ENCODE peak calls at places on chromosomes 5 and 9, in ten cellular contexts. G is stomach, Y is upper lobe of left lung, O is tibial nerve, K is K562, N is suprapubic skin, P is sigmoid colon, V is A549, X is SK-N-SH, E is H1. U is an unnamed sample.

GRCh38 chr5:91283899-91284298 is 99.2 kb downstream of the ARRDC3 start:
- DNase-seq in V (no peak), E (no peak), X (no peak), K (no peak), O (peak; percentile 50), G (no peak), N (no peak), Y (no peak), P (no peak), U (no peak)

GRCh38 chr9:131394464-131395026 is 659 bp downstream of the PRRC2B start:
- DNase-seq in E (no peak), P (peak; percentile 77), X (peak; percentile 79), V (no peak), O (peak; percentile 35), N (peak; percentile 72), K (peak; percentile 76), G (peak; percentile 48), Y (peak; percentile 44), U (peak; percentile 57)

GRCh38 chr5:171445910-171446516 is 26.6 kb downstream of the FGF18 start:
- DNase-seq in K (no peak), P (peak; percentile 82), G (no peak), X (no peak), N (no peak), Y (no peak), E (no peak), V (no peak), O (peak; percentile 65), U (no peak)

GRCh38 chr5:74459984-74460383 is 180.5 kb downstream of the ENC1 start:
- DNase-seq in V (no peak), K (no peak), Y (no peak), G (no peak), E (no peak), P (no peak), X (no peak), O (no peak), N (no peak), U (no peak)

GRCh38 chr5:98108497-98108896 is 665.0 kb upstream of the RGMB start:
- DNase-seq in E (no peak), G (no peak), V (no peak), P (no peak), O (no peak), N (no peak), K (no peak), X (no peak), Y (no peak), U (no peak)

GRCh38 chr9:72592501-72593403 is 71.3 kb downstream of the TMC1 start:
- DNase-seq in K (peak; percentile 47), N (no peak), Y (peak; percentile 46), V (peak; percentile 38), O (peak; percentile 62), P (no peak), E (no peak), G (no peak), X (peak; percentile 50), U (no peak)

GRCh38 chr9:89637787-89638186 is 33.0 kb downstream of the GADD45G start:
- DNase-seq in G (no peak), K (no peak), N (no peak), O (no peak), V (no peak), E (no peak), X (no peak), P (no peak), Y (no peak), U (no peak)

GRCh38 chr5:155024015-155024414 is 10.5 kb downstream of the KIF4B start:
- DNase-seq in G (no peak), K (no peak), P (no peak), V (no peak), E (no peak), N (no peak), Y (no peak), O (no peak), X (no peak), U (no peak)

GRCh38 chr9:128787583-128788156 is 617 bp downstream of the TBC1D13 start:
- DNase-seq in P (no peak), Y (no peak), N (no peak), E (no peak), K (peak; percentile 30), G (no peak), X (no peak), O (peak; percentile 8), V (peak; percentile 33), U (peak; percentile 23)

GRCh38 chr5:5014836-5015235 is 125.3 kb upstream of the ADAMTS16 start:
- DNase-seq in E (no peak), P (no peak), N (no peak), Y (no peak), K (no peak), X (no peak), O (no peak), V (no peak), G (no peak), U (no peak)

GRCh38 chr5:96714951-96715451 is 52.8 kb downstream of the CAST start:
- DNase-seq in G (peak; percentile 63), O (peak; percentile 63), P (peak; percentile 73), X (no peak), V (peak; percentile 38), N (no peak), K (no peak), E (no peak), Y (peak; percentile 84), U (peak; percentile 75)
- TF ChIP-seq EP300 in G (no peak), O (peak; percentile 83), P (no peak), X (no peak), V (no peak), N (no peak), K (peak; percentile 63), E (no peak), Y (peak; percentile 87), U (peak; percentile 74)

GRCh38 chr9:112443200-112443599 is 43.4 kb upstream of the KIAA1958 start:
- DNase-seq in K (no peak), O (no peak), N (no peak), E (no peak), X (no peak), G (no peak), V (no peak), P (no peak), Y (no peak), U (no peak)
- TF ChIP-seq EP300 in K (no peak), O (no peak), N (no peak), E (no peak), X (no peak), G (no peak), V (no peak), P (no peak), Y (no peak), U (no peak)

GRCh38 chr9:126705767-126706697 is 92.3 kb downstream of the LMX1B start:
- DNase-seq in V (peak; percentile 79), P (peak; percentile 72), Y (peak; percentile 60), G (peak; percentile 79), K (peak; percentile 75), E (peak; percentile 54), O (peak; percentile 76), N (no peak), X (peak; percentile 36), U (peak; percentile 74)
- TF ChIP-seq EP300 in V (no peak), P (no peak), Y (no peak), G (no peak), K (no peak), E (no peak), O (no peak), N (no peak), X (no peak), U (no peak)

DNA sequence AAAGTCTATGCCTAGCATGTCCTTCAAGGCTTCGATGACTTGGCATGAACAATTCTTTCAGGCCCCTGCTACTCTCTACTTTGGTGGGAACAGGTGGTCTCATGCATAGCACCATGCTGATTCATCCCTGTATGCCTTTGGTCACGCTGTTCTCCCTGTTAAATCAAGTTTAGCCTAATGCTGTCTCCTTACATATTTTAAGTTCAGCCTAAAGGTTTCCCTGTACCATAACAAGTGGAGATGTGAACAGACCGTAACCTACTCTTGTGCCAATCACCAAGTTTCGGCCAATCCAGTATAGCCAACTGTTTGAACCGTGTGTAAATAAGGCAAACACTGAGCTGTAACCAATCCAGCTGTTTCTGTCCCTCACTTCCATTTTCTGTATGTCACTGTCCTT is 8.0 kb downstream of the GAS1 start:
- DNase-seq in K (no peak), E (no peak), P (no peak), X (no peak), O (no peak), G (no peak), N (no peak), V (no peak), Y (no peak), U (no peak)
- TF ChIP-seq EP300 in K (no peak), E (no peak), P (no peak), X (no peak), O (no peak), G (no peak), N (no peak), V (no peak), Y (no peak), U (no peak)

DNA sequence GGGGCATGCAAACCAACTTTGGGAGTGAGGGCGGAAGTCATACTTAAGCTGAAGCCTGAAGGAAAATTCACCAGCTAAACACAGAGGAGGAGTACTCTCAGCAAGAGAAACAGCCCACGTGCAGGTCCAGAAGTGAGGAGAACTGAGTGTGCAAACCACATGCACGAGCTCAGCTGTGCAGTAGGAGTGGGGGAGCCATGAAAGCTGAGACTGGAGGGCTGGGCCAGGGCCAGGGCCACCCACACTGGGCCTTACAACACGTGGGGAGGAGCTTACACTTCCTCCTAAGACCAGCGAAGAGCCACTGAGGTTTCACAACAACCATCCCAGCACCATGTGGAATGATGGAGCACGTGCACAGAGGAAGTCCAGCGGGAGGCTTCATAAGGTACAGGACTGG is 9.3 kb upstream of the WWC1 start:
- DNase-seq in Y (peak; percentile 86), N (no peak), O (no peak), G (no peak), P (no peak), X (no peak), E (no peak), V (no peak), K (no peak), U (no peak)
- TF ChIP-seq EP300 in Y (no peak), N (no peak), O (no peak), G (no peak), P (no peak), X (no peak), E (no peak), V (no peak), K (no peak), U (no peak)

DNA sequence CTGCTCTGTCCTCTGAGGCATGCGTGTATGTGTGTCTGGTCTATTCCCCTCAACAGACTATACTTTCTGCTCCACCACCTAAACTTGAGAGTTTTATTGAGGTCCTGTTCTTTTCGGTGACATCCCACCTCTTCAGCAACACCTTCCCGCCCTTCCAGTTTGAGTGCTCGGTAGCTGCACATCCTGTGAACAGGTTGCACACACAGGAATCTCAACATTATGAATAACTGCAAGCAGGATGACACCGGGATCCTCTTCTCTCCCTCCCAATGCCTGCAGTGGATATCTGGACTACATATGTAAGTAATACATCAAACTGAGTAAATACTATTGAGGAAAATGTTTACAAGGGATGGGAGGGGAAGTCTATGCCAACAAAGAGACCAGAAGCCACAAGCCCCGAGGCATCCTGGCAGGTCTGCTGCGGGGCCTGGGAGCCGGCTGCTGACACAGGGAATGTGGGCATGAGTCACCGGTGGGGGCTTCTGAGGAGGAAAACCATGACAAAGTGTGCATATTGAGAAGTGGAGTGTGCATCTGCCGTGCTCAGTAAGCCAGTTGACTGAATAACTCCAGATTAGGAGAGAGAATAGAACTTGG is 8.6 kb upstream of the ANKRD33B start:
- DNase-seq in E (no peak), G (no peak), K (peak; percentile 7), X (peak; percentile 53), N (no peak), V (peak; percentile 85), O (no peak), Y (no peak), P (peak; percentile 45), U (no peak)
- TF ChIP-seq EP300 in E (no peak), G (no peak), K (no peak), X (peak; percentile 46), N (no peak), V (peak; percentile 86), O (no peak), Y (no peak), P (no peak), U (no peak)

GRCh38 chr9:6382681-6383080 is 30.3 kb upstream of the UHRF2 start:
- DNase-seq in O (no peak), G (no peak), N (no peak), K (no peak), E (no peak), V (no peak), P (no peak), X (no peak), Y (no peak), U (no peak)
- TF ChIP-seq EP300 in O (no peak), G (no peak), N (no peak), K (no peak), E (no peak), V (no peak), P (no peak), X (no peak), Y (no peak), U (no peak)